ENCODE peak calls at places on chromosome 10, in seven cellular contexts. Y, H, X, Q, L, E and C are unnamed samples.

GRCh38 chr10:83984256-83984640 is 155.1 kb upstream of the GHITM start:
- DNase-seq in Q (no peak), Y (no peak), X (no peak), L (no peak), H (no peak), E (no peak), C (no peak)

GRCh38 chr10:131183546-131184045 is 127.9 kb downstream of the TCERG1L start:
- DNase-seq in Q (no peak), E (no peak), Y (no peak), X (no peak), L (no peak), H (no peak), C (no peak)

GRCh38 chr10:94623572-94623971 is 60.0 kb upstream of the CYP2C18 start:
- DNase-seq in H (no peak), Q (no peak), L (no peak), Y (no peak), E (no peak), X (no peak), C (no peak)

GRCh38 chr10:127971101-127971946 is 64.4 kb downstream of the PTPRE start:
- DNase-seq in X (no peak), Q (no peak), E (no peak), H (no peak), L (no peak), Y (no peak), C (no peak)

GRCh38 chr10:131806146-131806545 is 94.7 kb upstream of the PPP2R2D start:
- DNase-seq in Q (no peak), H (no peak), E (no peak), Y (peak), L (no peak), X (no peak), C (no peak)

GRCh38 chr10:72239409-72239808 is 23.3 kb upstream of the ASCC1 start:
- DNase-seq in H (no peak), X (no peak), E (no peak), Y (no peak), L (no peak), Q (no peak), C (no peak)

GRCh38 chr10:71084818-71085126 is 127.6 kb upstream of the UNC5B start:
- DNase-seq in L (no peak), X (no peak), Y (peak), E (no peak), H (no peak), Q (no peak), C (no peak)

GRCh38 chr10:95276367-95277200 is 14.2 kb downstream of the PDLIM1 start:
- DNase-seq in L (no peak), H (no peak), E (no peak), X (no peak), Y (peak), Q (no peak), C (no peak)

GRCh38 chr10:80590585-80591125 is 53.0 kb downstream of the SH2D4B start:
- DNase-seq in Q (no peak), Y (no peak), H (no peak), L (no peak), E (no peak), X (no peak), C (no peak)

GRCh38 chr10:60429084-60429849 is 39.6 kb upstream of the ANK3 start:
- DNase-seq in E (no peak), L (no peak), Q (no peak), X (no peak), H (no peak), Y (no peak), C (no peak)

GRCh38 chr10:130547368-130547767 is 411.2 kb downstream of the GLRX3 start:
- DNase-seq in Q (no peak), X (peak), Y (no peak), H (no peak), E (no peak), L (no peak), C (no peak)

GRCh38 chr10:31146496-31147219 is 115.0 kb upstream of the ZNF438 start:
- DNase-seq in Y (no peak), L (no peak), Q (no peak), X (no peak), H (no peak), E (no peak), C (no peak)

GRCh38 chr10:24821986-24822385 is 98.3 kb upstream of the ARHGAP21 start:
- DNase-seq in E (no peak), Y (no peak), Q (no peak), X (no peak), L (no peak), H (peak), C (no peak)
- TF ChIP-seq TAF1 in E (no peak), Y (no peak), Q (no peak), X (no peak), L (no peak), H (no peak), C (no peak)

DNA sequence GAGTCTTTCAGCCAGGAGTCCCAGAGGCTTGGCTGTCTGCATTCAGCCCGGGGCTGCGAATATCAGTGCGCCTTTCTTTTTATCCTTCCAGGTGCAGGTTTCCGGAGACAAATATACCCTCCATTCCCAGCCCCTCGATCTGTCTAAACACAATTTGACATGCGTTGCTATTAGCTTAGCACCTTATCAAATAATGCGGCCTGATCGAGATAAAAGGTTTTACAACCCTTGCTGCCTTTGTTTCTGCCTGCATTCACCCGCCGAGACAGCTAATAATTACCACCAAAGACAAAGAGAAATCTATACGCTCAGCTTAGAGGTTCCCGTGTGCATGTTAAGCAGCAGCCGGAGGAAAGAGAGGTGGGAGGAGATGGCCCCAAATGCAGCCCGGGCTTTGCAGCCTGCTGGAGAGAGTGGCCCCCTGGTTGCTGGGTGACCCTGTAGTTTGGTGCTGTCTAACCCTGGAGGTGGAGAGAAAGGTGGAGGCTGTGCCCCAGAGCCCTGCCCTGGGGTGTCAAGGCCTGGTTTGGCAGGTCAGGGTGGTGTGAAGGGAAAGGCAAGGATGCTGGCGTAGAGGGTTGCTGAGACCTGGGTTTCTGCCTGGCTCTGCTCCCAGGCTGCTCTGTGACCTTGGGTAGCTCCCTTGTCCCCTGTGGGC is 185.3 kb downstream of the RPS24 start:
- DNase-seq in Y (no peak), E (no peak), H (no peak), L (no peak), Q (no peak), X (no peak), C (no peak)
- TF ChIP-seq POLR2AphosphoS5 in Y (no peak), E (no peak), H (no peak), L (no peak), Q (no peak), X (no peak), C (no peak)

DNA sequence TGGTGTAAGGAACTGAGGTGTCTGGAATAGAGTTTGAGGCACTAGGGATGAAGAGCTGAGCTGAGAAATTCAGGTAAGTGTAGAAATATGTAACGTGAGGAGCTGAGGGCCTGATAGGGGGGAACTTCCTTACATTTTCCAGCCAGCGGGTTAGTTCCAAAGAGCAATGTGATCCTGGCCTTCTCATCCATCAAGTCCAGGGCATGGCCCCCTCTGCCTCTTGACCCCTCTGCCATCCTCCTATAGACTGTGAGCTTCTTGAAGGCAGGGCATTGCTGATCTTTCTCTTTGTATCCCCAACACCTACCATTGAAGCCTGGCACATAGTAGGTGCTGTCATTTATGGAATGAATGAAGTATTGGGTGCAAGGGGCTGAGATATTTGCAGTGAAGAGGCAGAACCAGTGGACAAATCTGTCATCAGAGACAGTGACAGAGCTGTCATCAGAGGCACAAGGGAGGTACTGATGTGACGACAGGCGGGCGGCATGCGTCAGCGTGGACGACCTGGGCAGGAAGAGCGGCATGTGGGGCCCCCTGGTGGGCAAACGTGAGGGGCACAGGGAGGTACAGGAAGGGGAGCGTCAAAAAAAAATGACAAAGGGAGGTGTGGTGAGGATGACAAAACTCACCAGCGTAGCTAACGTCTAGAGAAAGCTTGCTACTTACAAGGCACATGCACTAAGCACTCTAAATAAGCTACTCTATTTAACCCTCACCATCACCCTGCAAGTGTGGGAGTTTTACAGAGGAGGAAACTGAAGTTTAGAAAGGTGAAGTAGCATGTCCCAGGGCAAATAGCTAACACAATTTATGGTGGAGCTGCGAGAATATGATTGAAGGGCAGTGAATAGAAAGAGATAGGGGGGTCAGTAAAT is 5.2 kb upstream of the CAMK2G start:
- DNase-seq in X (peak), Y (peak), L (peak), H (peak), Q (no peak), E (peak), C (peak)
- TF ChIP-seq TAF1 in X (no peak), Y (no peak), L (no peak), H (no peak), Q (no peak), E (no peak), C (no peak)

GRCh38 chr10:48813825-48814224 is 125.8 kb downstream of the LRRC18 start:
- DNase-seq in Q (no peak), L (no peak), H (no peak), X (no peak), Y (no peak), E (no peak), C (no peak)
- TF ChIP-seq POLR2AphosphoS5 in Q (no peak), L (no peak), H (no peak), X (no peak), Y (no peak), E (no peak), C (no peak)

DNA sequence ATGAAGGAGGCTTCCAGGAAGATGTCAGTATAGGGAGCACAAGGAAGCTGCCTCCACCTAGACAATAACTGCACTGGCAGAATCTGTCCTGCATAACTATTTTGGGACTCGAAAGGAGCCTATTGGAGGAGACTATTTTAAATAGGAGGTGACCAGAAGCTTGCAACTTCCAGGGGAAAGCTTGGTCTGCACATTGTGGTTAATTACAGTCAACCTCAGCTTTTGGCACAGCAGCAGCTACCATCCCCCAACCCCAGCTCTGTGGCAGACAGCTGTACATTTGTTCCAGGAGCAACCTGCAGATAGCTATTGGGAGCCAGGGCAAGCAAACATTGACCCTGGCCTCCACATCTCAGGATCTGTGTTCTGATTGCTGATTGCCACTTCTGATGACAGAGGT is 46.3 kb upstream of the NANOS1 start:
- DNase-seq in H (peak), L (no peak), X (no peak), Q (peak), E (no peak), Y (no peak), C (no peak)
- TF ChIP-seq TAF1 in H (no peak), L (no peak), X (no peak), Q (no peak), E (no peak), Y (no peak), C (no peak)

DNA sequence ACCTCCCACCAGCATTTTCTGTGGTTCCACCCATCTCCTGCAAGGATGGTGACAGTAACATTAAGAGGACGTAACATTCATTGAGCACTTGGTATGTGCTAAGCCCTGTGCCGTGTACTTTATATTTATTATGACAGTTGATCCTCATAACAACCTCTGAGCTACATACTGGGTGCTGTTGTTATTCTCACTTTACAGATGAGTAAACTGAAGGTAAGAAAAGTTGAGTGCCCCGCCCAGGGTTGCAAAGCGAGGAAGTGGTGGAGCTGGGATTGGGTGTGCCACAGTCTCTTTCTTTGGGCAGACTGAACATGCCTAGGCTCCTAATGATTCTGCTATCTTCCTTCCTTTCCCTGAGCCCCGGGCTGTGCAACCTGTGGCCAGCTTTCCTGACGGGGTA is 107.4 kb downstream of the SH3PXD2A start:
- DNase-seq in H (no peak), Y (no peak), X (no peak), Q (no peak), E (no peak), L (no peak), C (no peak)
- TF ChIP-seq POLR2AphosphoS5 in H (no peak), Y (no peak), X (no peak), Q (no peak), E (no peak), L (no peak), C (no peak)

DNA sequence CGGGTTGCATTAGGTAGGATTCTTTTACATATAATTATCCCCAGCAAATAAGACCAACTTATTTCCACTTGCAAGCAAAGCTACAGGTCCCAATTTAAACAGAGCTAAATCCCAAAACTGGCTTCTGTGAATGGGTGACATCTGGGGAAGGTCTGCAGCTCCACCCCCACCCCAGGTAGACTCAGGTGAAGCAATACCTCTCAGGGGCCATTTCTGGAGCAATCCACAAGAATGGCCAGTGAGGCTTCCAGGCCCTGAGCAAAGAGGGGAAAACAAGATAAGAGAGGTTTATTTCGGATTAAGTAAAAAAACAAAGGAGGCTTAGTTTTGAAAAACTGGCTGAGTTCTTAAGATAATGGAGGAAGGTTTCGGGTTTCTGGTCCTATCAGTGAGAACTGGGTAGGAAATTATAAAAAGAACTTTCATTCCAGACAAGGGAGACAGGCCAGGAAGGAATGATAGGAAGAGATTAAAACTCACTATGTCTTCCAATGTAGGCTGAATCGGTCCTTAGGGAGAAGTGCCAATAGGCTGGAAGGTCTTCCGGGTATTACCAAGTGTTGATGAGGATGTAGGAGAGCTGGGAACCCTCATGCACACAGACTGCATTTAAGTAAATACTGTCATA is 25.4 kb downstream of the SH3PXD2A start:
- DNase-seq in L (no peak), Q (no peak), Y (no peak), X (no peak), H (no peak), E (no peak), C (no peak)
- TF ChIP-seq TAF1 in L (no peak), Q (no peak), Y (no peak), X (no peak), H (no peak), E (no peak), C (no peak)

GRCh38 chr10:113180401-113181154 is 230.5 kb downstream of the TCF7L2 start:
- DNase-seq in H (no peak), E (no peak), Q (no peak), L (no peak), Y (peak), X (peak), C (no peak)

GRCh38 chr10:113179966-113180365 is 229.9 kb downstream of the TCF7L2 start:
- DNase-seq in Q (no peak), L (no peak), E (no peak), Y (peak), H (no peak), X (no peak), C (no peak)

GRCh38 chr10:113177936-113178335 is 227.9 kb downstream of the TCF7L2 start:
- DNase-seq in X (no peak), Y (peak), H (no peak), Q (no peak), E (no peak), L (no peak), C (no peak)

GRCh38 chr10:113178771-113179170 is 228.7 kb downstream of the TCF7L2 start:
- DNase-seq in L (no peak), X (no peak), E (no peak), Y (peak), H (no peak), Q (no peak), C (no peak)

DNA sequence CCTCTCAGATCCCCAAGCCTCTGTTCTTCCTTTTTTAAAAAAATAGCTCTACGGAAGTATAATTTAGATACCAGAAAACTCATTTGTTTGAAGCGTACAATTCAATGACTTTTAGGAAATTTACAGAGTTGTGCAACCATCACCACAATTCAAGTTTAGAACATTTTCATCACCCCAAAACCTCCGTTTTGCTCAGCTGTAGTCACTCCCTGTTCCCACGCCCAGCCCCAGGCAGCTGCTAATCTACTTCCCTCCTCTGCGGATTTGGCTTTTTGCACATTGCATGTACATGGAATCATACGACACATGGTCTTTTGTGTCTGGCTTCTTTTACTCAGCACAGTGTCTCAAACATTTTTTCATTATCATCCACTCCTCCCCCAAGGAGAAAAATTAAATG is 229.2 kb downstream of the TCF7L2 start:
- DNase-seq in X (no peak), H (no peak), L (no peak), Y (peak), Q (no peak), E (no peak), C (no peak)
- TF ChIP-seq POLR2AphosphoS5 in X (no peak), H (no peak), L (no peak), Y (no peak), Q (no peak), E (no peak), C (no peak)

DNA sequence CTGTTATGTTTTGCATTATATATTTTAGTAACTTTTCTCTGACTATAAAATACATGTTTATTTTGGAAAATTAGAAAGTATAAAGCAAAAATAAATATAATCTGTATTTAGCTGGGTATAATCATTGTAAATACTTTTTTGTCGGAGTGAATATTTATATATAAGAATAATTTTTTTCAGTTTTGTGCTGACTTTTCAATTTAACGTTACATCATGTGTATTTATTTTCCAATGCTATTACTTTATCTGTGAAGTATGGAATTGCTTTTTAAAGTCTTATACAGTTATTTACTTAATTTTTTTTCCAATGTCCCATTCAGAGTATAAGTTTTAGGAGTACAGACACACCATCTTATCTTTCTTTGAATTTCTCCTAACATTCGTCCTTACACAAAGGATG is 15.2 kb downstream of the AP3M1 start:
- DNase-seq in H (no peak), Y (no peak), X (no peak), E (no peak), L (no peak), Q (no peak), C (no peak)
- TF ChIP-seq TAF1 in H (no peak), Y (no peak), X (no peak), E (no peak), L (no peak), Q (no peak), C (no peak)

GRCh38 chr10:26621889-26622681 is 75.4 kb upstream of the PDSS1 start:
- DNase-seq in E (no peak), Q (no peak), L (peak), H (no peak), X (peak), Y (peak), C (peak)
- TF ChIP-seq POLR2AphosphoS5 in E (no peak), Q (no peak), L (no peak), H (no peak), X (no peak), Y (no peak), C (no peak)